ENCODE peak calls at places on chromosomes 3 and 15, in four cellular contexts. One of them, this sample, is unnamed.

GRCh38 chr3:133401374-133402135 is 1.7 kb downstream of the BFSP2 start:
- DNase-seq in uterus: peak; percentile 32
- DNase-seq in foreskin fibroblast: no peak
- DNase-seq in mammary epithelial cell: no peak
- DNase-seq in this sample: no peak

GRCh38 chr3:57446318-57446841 is 97.8 kb downstream of the DNAH12 start:
- DNase-seq in uterus: no peak
- DNase-seq in foreskin fibroblast: peak; percentile 20
- DNase-seq in mammary epithelial cell: peak; percentile 2
- DNase-seq in this sample: no peak

GRCh38 chr3:126487151-126487771 is 11.6 kb upstream of the ZXDC start:
- DNase-seq in uterus: peak; percentile 30
- DNase-seq in foreskin fibroblast: no peak
- DNase-seq in mammary epithelial cell: peak; percentile 60
- DNase-seq in this sample: no peak

GRCh38 chr15:52496776-52497470 is 31.8 kb downstream of the MYO5A start:
- DNase-seq in uterus: no peak
- DNase-seq in foreskin fibroblast: peak; percentile 86
- DNase-seq in mammary epithelial cell: peak; percentile 86
- DNase-seq in this sample: no peak

GRCh38 chr3:52286777-52287110 is 884 bp upstream of the GLYCTK start:
- DNase-seq in uterus: no peak
- DNase-seq in foreskin fibroblast: no peak
- DNase-seq in mammary epithelial cell: peak; percentile 29
- DNase-seq in this sample: peak; percentile 9

GRCh38 chr3:52176951-52177700 is 20.8 kb upstream of the ALAS1 start:
- DNase-seq in uterus: no peak
- DNase-seq in foreskin fibroblast: no peak
- DNase-seq in mammary epithelial cell: no peak
- DNase-seq in this sample: no peak

GRCh38 chr3:190266915-190267290 is 55.3 kb downstream of the CLDN1 start:
- DNase-seq in uterus: no peak
- DNase-seq in foreskin fibroblast: no peak
- DNase-seq in mammary epithelial cell: peak; percentile 21
- DNase-seq in this sample: no peak

GRCh38 chr3:68249265-68249664 is 594.9 kb upstream of the SUCLG2 start:
- DNase-seq in uterus: no peak
- DNase-seq in foreskin fibroblast: no peak
- DNase-seq in mammary epithelial cell: no peak
- DNase-seq in this sample: no peak

GRCh38 chr15:25439456-25439836 is 622 bp upstream of the UBE3A start:
- DNase-seq in uterus: no peak
- DNase-seq in foreskin fibroblast: no peak
- DNase-seq in mammary epithelial cell: peak; percentile 34
- DNase-seq in this sample: no peak

GRCh38 chr3:54122046-54122801 is at the start of gene CACNA2D3:
- DNase-seq in uterus: no peak
- DNase-seq in foreskin fibroblast: peak; percentile 4
- DNase-seq in mammary epithelial cell: peak; percentile 9
- DNase-seq in this sample: no peak

GRCh38 chr3:53109190-53109589 is 21.0 kb downstream of the RFT1 start:
- DNase-seq in uterus: no peak
- DNase-seq in foreskin fibroblast: peak; percentile 78
- DNase-seq in mammary epithelial cell: peak; percentile 96
- DNase-seq in this sample: no peak

GRCh38 chr15:64519897-64520296 is 59.5 kb downstream of the ZNF609 start:
- DNase-seq in uterus: no peak
- DNase-seq in foreskin fibroblast: no peak
- DNase-seq in mammary epithelial cell: no peak
- DNase-seq in this sample: no peak

GRCh38 chr3:29695201-29695904 is 414.5 kb downstream of the RBMS3 start:
- DNase-seq in uterus: peak; percentile 61
- DNase-seq in foreskin fibroblast: peak; percentile 83
- DNase-seq in mammary epithelial cell: peak; percentile 55
- DNase-seq in this sample: no peak

GRCh38 chr15:85010472-85011209 is 29.0 kb downstream of the PDE8A start:
- DNase-seq in uterus: peak; percentile 24
- DNase-seq in foreskin fibroblast: no peak
- DNase-seq in mammary epithelial cell: no peak
- DNase-seq in this sample: no peak

GRCh38 chr3:125401402-125401801 is 26.3 kb upstream of the ZNF148 start:
- DNase-seq in uterus: no peak
- DNase-seq in foreskin fibroblast: peak; percentile 9
- DNase-seq in mammary epithelial cell: no peak
- DNase-seq in this sample: no peak

GRCh38 chr15:29470311-29470710 is 200.7 kb upstream of the NSMCE3 start:
- DNase-seq in uterus: no peak
- DNase-seq in foreskin fibroblast: no peak
- DNase-seq in mammary epithelial cell: no peak
- DNase-seq in this sample: no peak

GRCh38 chr3:23236890-23237289 is 33.8 kb downstream of the UBE2E2 start:
- DNase-seq in uterus: no peak
- DNase-seq in foreskin fibroblast: no peak
- DNase-seq in mammary epithelial cell: no peak
- DNase-seq in this sample: no peak

GRCh38 chr15:76335851-76336253 is 721 bp upstream of the ISL2 start:
- DNase-seq in uterus: no peak
- DNase-seq in foreskin fibroblast: peak; percentile 44
- DNase-seq in mammary epithelial cell: no peak
- DNase-seq in this sample: no peak

GRCh38 chr3:126958638-126959085 is 24.3 kb upstream of the PLXNA1 start:
- DNase-seq in uterus: no peak
- DNase-seq in foreskin fibroblast: no peak
- DNase-seq in mammary epithelial cell: no peak
- DNase-seq in this sample: peak; percentile 31

GRCh38 chr15:90379263-90379662 is 8.8 kb upstream of the IQGAP1 start:
- DNase-seq in uterus: no peak
- DNase-seq in foreskin fibroblast: no peak
- DNase-seq in mammary epithelial cell: no peak
- DNase-seq in this sample: no peak

GRCh38 chr3:183502782-183503181 is 52.7 kb downstream of the KLHL6 start:
- DNase-seq in uterus: no peak
- DNase-seq in foreskin fibroblast: no peak
- DNase-seq in mammary epithelial cell: no peak
- DNase-seq in this sample: no peak

GRCh38 chr3:150078983-150079739 is 108.5 kb upstream of the PFN2 start:
- DNase-seq in uterus: peak; percentile 65
- DNase-seq in foreskin fibroblast: peak; percentile 86
- DNase-seq in mammary epithelial cell: peak; percentile 87
- DNase-seq in this sample: no peak

GRCh38 chr3:141049681-141050080 is 1.5 kb upstream of the SPSB4 start:
- DNase-seq in uterus: no peak
- DNase-seq in foreskin fibroblast: no peak
- DNase-seq in mammary epithelial cell: no peak
- DNase-seq in this sample: no peak

GRCh38 chr3:55637906-55638635 is 151.0 kb upstream of the WNT5A start:
- DNase-seq in uterus: no peak
- DNase-seq in foreskin fibroblast: no peak
- DNase-seq in mammary epithelial cell: peak; percentile 39
- DNase-seq in this sample: no peak

GRCh38 chr3:126258670-126259069 is 78.3 kb upstream of the ALDH1L1 start:
- DNase-seq in uterus: no peak
- DNase-seq in foreskin fibroblast: no peak
- DNase-seq in mammary epithelial cell: no peak
- DNase-seq in this sample: no peak

GRCh38 chr3:196513697-196514349 is 1.3 kb downstream of the SMCO1 start:
- DNase-seq in uterus: no peak
- DNase-seq in foreskin fibroblast: peak; percentile 28
- DNase-seq in mammary epithelial cell: no peak
- DNase-seq in this sample: no peak

GRCh38 chr3:149217347-149217746 is 4.3 kb downstream of the CP start:
- DNase-seq in uterus: no peak
- DNase-seq in foreskin fibroblast: no peak
- DNase-seq in mammary epithelial cell: no peak
- DNase-seq in this sample: no peak

GRCh38 chr3:187016639-187017345 is 86.5 kb downstream of the ST6GAL1 start:
- DNase-seq in uterus: no peak
- DNase-seq in foreskin fibroblast: peak; percentile 32
- DNase-seq in mammary epithelial cell: peak; percentile 25
- DNase-seq in this sample: no peak

GRCh38 chr15:90400759-90401314 is 12.8 kb downstream of the IQGAP1 start:
- DNase-seq in uterus: peak; percentile 83
- DNase-seq in foreskin fibroblast: peak; percentile 84
- DNase-seq in mammary epithelial cell: peak; percentile 91
- DNase-seq in this sample: no peak

GRCh38 chr3:83523470-83524073 is 1435.2 kb upstream of the CADM2 start:
- DNase-seq in uterus: no peak
- DNase-seq in foreskin fibroblast: no peak
- DNase-seq in mammary epithelial cell: peak; percentile 44
- DNase-seq in this sample: no peak

GRCh38 chr15:92569778-92570177 is 85.8 kb downstream of the FAM174B start:
- DNase-seq in uterus: no peak
- DNase-seq in foreskin fibroblast: no peak
- DNase-seq in mammary epithelial cell: no peak
- DNase-seq in this sample: no peak

GRCh38 chr3:175456496-175456895 is 597.4 kb downstream of the NAALADL2 start:
- DNase-seq in uterus: no peak
- DNase-seq in foreskin fibroblast: peak; percentile 40
- DNase-seq in mammary epithelial cell: peak; percentile 17
- DNase-seq in this sample: no peak

GRCh38 chr3:132222868-132223538 is 94.2 kb upstream of the ACP3 start:
- DNase-seq in uterus: no peak
- DNase-seq in foreskin fibroblast: no peak
- DNase-seq in mammary epithelial cell: no peak
- DNase-seq in this sample: no peak

GRCh38 chr15:62457100-62457499 is 292.0 kb upstream of the C2CD4B start:
- DNase-seq in uterus: no peak
- DNase-seq in foreskin fibroblast: no peak
- DNase-seq in mammary epithelial cell: peak; percentile 49
- DNase-seq in this sample: no peak

GRCh38 chr15:49876401-49877038 is 242.5 kb downstream of the ATP8B4 start:
- DNase-seq in uterus: peak; percentile 45
- DNase-seq in foreskin fibroblast: no peak
- DNase-seq in mammary epithelial cell: peak; percentile 38
- DNase-seq in this sample: no peak

GRCh38 chr3:43998374-43998840 is 243.3 kb upstream of the TOPAZ1 start:
- DNase-seq in uterus: no peak
- DNase-seq in foreskin fibroblast: no peak
- DNase-seq in mammary epithelial cell: no peak
- DNase-seq in this sample: no peak

GRCh38 chr3:67624078-67624477 is 30.3 kb downstream of the SUCLG2 start:
- DNase-seq in uterus: no peak
- DNase-seq in foreskin fibroblast: no peak
- DNase-seq in mammary epithelial cell: no peak
- DNase-seq in this sample: no peak

GRCh38 chr3:4501991-4502390 is 8.8 kb downstream of the ITPR1 start:
- DNase-seq in uterus: no peak
- DNase-seq in foreskin fibroblast: no peak
- DNase-seq in mammary epithelial cell: no peak
- DNase-seq in this sample: no peak
- H3K4me3 ChIP-seq in uterus: no peak overlapping the region
- H3K4me3 ChIP-seq in foreskin fibroblast: no peak overlapping the region
- H3K4me3 ChIP-seq in mammary epithelial cell: no peak overlapping the region
- H3K4me3 ChIP-seq in this sample: no peak overlapping the region

GRCh38 chr15:67070892-67071664 is 5.7 kb downstream of the SMAD3 start:
- DNase-seq in uterus: no peak
- DNase-seq in foreskin fibroblast: no peak
- DNase-seq in mammary epithelial cell: peak; percentile 44
- DNase-seq in this sample: no peak

GRCh38 chr15:67067930-67068542 is 2.6 kb downstream of the SMAD3 start:
- DNase-seq in uterus: no peak
- DNase-seq in foreskin fibroblast: no peak
- DNase-seq in mammary epithelial cell: peak; percentile 42
- DNase-seq in this sample: no peak

GRCh38 chr15:67070150-67070549 is 4.7 kb downstream of the SMAD3 start:
- DNase-seq in uterus: no peak
- DNase-seq in foreskin fibroblast: no peak
- DNase-seq in mammary epithelial cell: peak; percentile 55
- DNase-seq in this sample: no peak

GRCh38 chr15:67067161-67067853 is 1.9 kb downstream of the SMAD3 start:
- DNase-seq in uterus: peak; percentile 36
- DNase-seq in foreskin fibroblast: no peak
- DNase-seq in mammary epithelial cell: peak; percentile 53
- DNase-seq in this sample: no peak

GRCh38 chr15:67068724-67069400 is 3.5 kb downstream of the SMAD3 start:
- DNase-seq in uterus: no peak
- DNase-seq in foreskin fibroblast: no peak
- DNase-seq in mammary epithelial cell: no peak
- DNase-seq in this sample: no peak
- H3K4me3 ChIP-seq in uterus: no peak overlapping the region
- H3K4me3 ChIP-seq in foreskin fibroblast: peak overlapping the region; percentile 91
- H3K4me3 ChIP-seq in mammary epithelial cell: peak overlapping the region; percentile 91
- H3K4me3 ChIP-seq in this sample: no peak overlapping the region

GRCh38 chr3:24367681-24368264 is 126.9 kb downstream of the THRB start:
- DNase-seq in uterus: no peak
- DNase-seq in foreskin fibroblast: no peak
- DNase-seq in mammary epithelial cell: no peak
- DNase-seq in this sample: no peak

GRCh38 chr3:24364359-24364758 is 130.3 kb downstream of the THRB start:
- DNase-seq in uterus: no peak
- DNase-seq in foreskin fibroblast: no peak
- DNase-seq in mammary epithelial cell: no peak
- DNase-seq in this sample: no peak

GRCh38 chr3:24367216-24367615 is 127.4 kb downstream of the THRB start:
- DNase-seq in uterus: no peak
- DNase-seq in foreskin fibroblast: no peak
- DNase-seq in mammary epithelial cell: no peak
- DNase-seq in this sample: no peak

GRCh38 chr3:24363242-24363641 is 131.4 kb downstream of the THRB start:
- DNase-seq in uterus: no peak
- DNase-seq in foreskin fibroblast: peak; percentile 31
- DNase-seq in mammary epithelial cell: no peak
- DNase-seq in this sample: no peak

GRCh38 chr3:24365168-24365567 is 129.5 kb downstream of the THRB start:
- DNase-seq in uterus: peak; percentile 79
- DNase-seq in foreskin fibroblast: peak; percentile 94
- DNase-seq in mammary epithelial cell: peak; percentile 91
- DNase-seq in this sample: peak; percentile 35
- H3K4me3 ChIP-seq in uterus: no peak overlapping the region
- H3K4me3 ChIP-seq in foreskin fibroblast: no peak overlapping the region
- H3K4me3 ChIP-seq in mammary epithelial cell: no peak overlapping the region
- H3K4me3 ChIP-seq in this sample: no peak overlapping the region

DNA sequence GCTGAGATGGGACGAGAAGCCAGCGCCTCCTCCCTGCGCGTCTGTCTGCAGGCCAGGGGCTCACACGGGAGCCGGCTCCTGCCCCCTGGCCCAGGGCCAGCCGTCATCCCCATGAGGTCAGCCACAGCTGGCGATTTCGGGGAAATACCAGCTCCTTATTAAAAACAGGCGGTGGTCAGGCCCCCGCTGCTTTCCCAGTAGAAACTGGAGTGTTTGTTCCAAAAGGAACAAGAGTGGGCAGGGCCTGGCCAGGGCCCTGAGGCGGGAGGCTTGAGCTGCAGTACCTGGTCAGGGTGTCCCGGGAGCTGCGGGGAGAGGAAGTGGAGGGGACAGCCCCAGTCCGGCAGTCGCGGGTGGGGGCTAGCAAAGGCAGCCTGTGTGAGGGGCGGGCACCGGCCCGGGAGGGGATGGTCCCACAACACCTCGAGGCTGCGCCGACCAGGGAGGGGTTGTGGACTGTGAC is 17.8 kb downstream of the MYL3 start:
- DNase-seq in uterus: peak; percentile 85
- DNase-seq in foreskin fibroblast: peak; percentile 85
- DNase-seq in mammary epithelial cell: peak; percentile 7
- DNase-seq in this sample: no peak
- H3K4me3 ChIP-seq in uterus: peak overlapping the region; percentile 42
- H3K4me3 ChIP-seq in foreskin fibroblast: peak overlapping the region; percentile 42
- H3K4me3 ChIP-seq in mammary epithelial cell: peak overlapping the region; percentile 34
- H3K4me3 ChIP-seq in this sample: peak overlapping the region; percentile 80